ENCODE peak calls at places on chromosomes 2 and 18, in eight cellular contexts. M is iris pigment epithelial cell; B is stimulated activated CD8-positive, alpha-beta memory T cell treated with anti-CD3 and anti-CD28 coated beads, Interleukin-15, amount 100 ng/mL, for 1 hour; P is thyroid gland; Z is stimulated activated naive CD4-positive, alpha-beta T cell; F is NCI-H524; W is activated naive CD8-positive, alpha-beta T cell treated with anti-CD3 and anti-CD28 coated beads for 36 hours; T is D341Med. A is an unnamed sample.

GRCh38 chr2:212686285-212686895 is 147.8 kb upstream of the ERBB4 start:
- DNase-seq in F (peak; percentile 63), P (peak; percentile 78), M (peak; percentile 65), B (peak; percentile 29), Z (peak; percentile 2), T (peak; percentile 55), W (peak; percentile 40), A (peak; percentile 6)

GRCh38 chr2:55838653-55839052 is 84.9 kb downstream of the EFEMP1 start:
- DNase-seq in T (no peak), P (no peak), M (no peak), F (no peak), W (no peak), Z (no peak), B (no peak), A (no peak)

GRCh38 chr18:57984490-57985109 is 59.4 kb upstream of the NEDD4L start:
- DNase-seq in B (no peak), W (no peak), M (no peak), Z (no peak), T (no peak), P (no peak), F (peak; percentile 28), A (no peak)

GRCh38 chr2:240655931-240656886 is 26.5 kb downstream of the AQP12B start:
- DNase-seq in W (peak; percentile 29), P (no peak), Z (no peak), B (no peak), T (no peak), M (peak; percentile 65), F (no peak), A (no peak)

GRCh38 chr2:40150206-40150765 is 301.6 kb downstream of the SLC8A1 start:
- DNase-seq in B (no peak), M (no peak), F (no peak), W (no peak), Z (no peak), P (no peak), T (no peak), A (no peak)

GRCh38 chr2:197310940-197311485 is 433 bp upstream of the ANKRD44 start:
- DNase-seq in B (no peak), F (no peak), M (no peak), Z (no peak), P (no peak), W (no peak), T (no peak), A (no peak)

GRCh38 chr2:233061591-233062446 is 1.7 kb downstream of the INPP5D start:
- DNase-seq in W (peak; percentile 55), M (peak; percentile 5), Z (no peak), T (no peak), B (no peak), F (no peak), P (peak; percentile 24), A (no peak)

GRCh38 chr2:178629463-178629862 is 149.2 kb downstream of the PLEKHA3 start:
- DNase-seq in B (no peak), T (no peak), M (no peak), F (no peak), Z (no peak), P (no peak), W (no peak), A (no peak)

GRCh38 chr2:96924775-96925747 is 55.2 kb upstream of the SEMA4C start:
- DNase-seq in B (peak; percentile 8), M (no peak), Z (peak; percentile 23), P (no peak), T (no peak), W (peak; percentile 38), F (no peak), A (no peak)

GRCh38 chr2:5035134-5035533 is 657.0 kb upstream of the SOX11 start:
- DNase-seq in F (peak; percentile 64), T (no peak), M (no peak), P (no peak), W (no peak), Z (no peak), B (no peak), A (no peak)

GRCh38 chr2:10956006-10956790 is 44.5 kb downstream of the KCNF1 start:
- DNase-seq in P (no peak), F (no peak), M (no peak), W (no peak), B (no peak), Z (no peak), T (no peak), A (no peak)

GRCh38 chr2:65045651-65046050 is 10.6 kb upstream of the CEP68 start:
- DNase-seq in P (no peak), F (no peak), T (no peak), Z (no peak), W (no peak), B (no peak), M (peak; percentile 62), A (no peak)

GRCh38 chr2:79373359-79374115 is 139.3 kb upstream of the CTNNA2 start:
- DNase-seq in T (no peak), F (no peak), W (no peak), B (no peak), P (no peak), Z (no peak), M (no peak), A (no peak)

GRCh38 chr2:70670626-70671025 is 97.4 kb downstream of the ADD2 start:
- DNase-seq in Z (no peak), T (no peak), F (no peak), W (no peak), B (no peak), P (no peak), M (no peak), A (no peak)

GRCh38 chr2:20015482-20016083 is 3.1 kb upstream of the MATN3 start:
- DNase-seq in P (no peak), B (no peak), Z (no peak), W (no peak), F (peak; percentile 56), T (peak; percentile 58), M (peak; percentile 56), A (no peak)